ENCODE peak calls at places on chromosomes 1 and 21, in nine cellular contexts. A, N, Y, D, G, P, H, Z and M are unnamed samples.

GRCh38 chr1:10975567-10976326 is 36.7 kb upstream of the TARDBP start:
- DNase-seq in A (no peak), N (no peak), Y (peak), D (peak), G (peak), P (no peak), H (peak), Z (peak), M (peak)

GRCh38 chr1:220800262-220800661 is 13.5 kb downstream of the MTARC1 start:
- DNase-seq in A (no peak), N (no peak), Y (no peak), D (no peak), G (no peak), P (no peak), H (no peak), Z (no peak), M (no peak)

GRCh38 chr1:91744973-91745648 is 140.8 kb downstream of the TGFBR3 start:
- DNase-seq in A (peak), N (no peak), Y (peak), D (no peak), G (no peak), P (peak), H (no peak), Z (no peak), M (peak)

GRCh38 chr1:208850441-208850840 is 606.3 kb upstream of the PLXNA2 start:
- DNase-seq in A (no peak), N (no peak), Y (no peak), D (no peak), G (no peak), P (no peak), H (no peak), Z (no peak), M (no peak)

GRCh38 chr1:98181041-98181764 is 260.4 kb upstream of the DPYD start:
- DNase-seq in A (no peak), N (no peak), Y (no peak), D (no peak), G (no peak), P (no peak), H (no peak), Z (no peak), M (no peak)

GRCh38 chr1:9591669-9592509 is 3.2 kb downstream of the TMEM201 start:
- DNase-seq in A (no peak), N (no peak), Y (no peak), D (no peak), G (no peak), P (peak), H (no peak), Z (no peak), M (no peak)

GRCh38 chr1:28259252-28259934 is at the start of gene SESN2:
- DNase-seq in A (peak), N (peak), Y (peak), D (peak), G (peak), P (peak), H (peak), Z (peak), M (peak)

GRCh38 chr21:41112740-41113692 is 54.9 kb upstream of the BACE2 start:
- DNase-seq in A (no peak), N (no peak), Y (peak), D (no peak), G (no peak), P (no peak), H (peak), Z (peak), M (no peak)

GRCh38 chr1:32111040-32111628 is 3.3 kb downstream of the KPNA6 start:
- DNase-seq in A (no peak), N (no peak), Y (no peak), D (no peak), G (no peak), P (no peak), H (no peak), Z (no peak), M (no peak)

GRCh38 chr1:59220356-59220755 is 76.5 kb upstream of the FGGY start:
- DNase-seq in A (no peak), N (no peak), Y (no peak), D (no peak), G (no peak), P (no peak), H (no peak), Z (no peak), M (no peak)

GRCh38 chr1:26405281-26405915 is 5.2 kb upstream of the LIN28A start:
- DNase-seq in A (no peak), N (no peak), Y (no peak), D (peak), G (no peak), P (no peak), H (no peak), Z (peak), M (no peak)

GRCh38 chr1:15542685-15543588 is 16.3 kb downstream of the DNAJC16 start:
- DNase-seq in A (no peak), N (no peak), Y (no peak), D (no peak), G (no peak), P (no peak), H (no peak), Z (no peak), M (no peak)

GRCh38 chr1:99599678-99600175 is 46.2 kb upstream of the PALMD start:
- DNase-seq in A (peak), N (no peak), Y (peak), D (peak), G (peak), P (peak), H (peak), Z (peak), M (peak)

GRCh38 chr1:150548632-150549495 is at the start of gene ADAMTSL4:
- DNase-seq in A (peak), N (peak), Y (peak), D (peak), G (peak), P (peak), H (no peak), Z (peak), M (peak)

DNA sequence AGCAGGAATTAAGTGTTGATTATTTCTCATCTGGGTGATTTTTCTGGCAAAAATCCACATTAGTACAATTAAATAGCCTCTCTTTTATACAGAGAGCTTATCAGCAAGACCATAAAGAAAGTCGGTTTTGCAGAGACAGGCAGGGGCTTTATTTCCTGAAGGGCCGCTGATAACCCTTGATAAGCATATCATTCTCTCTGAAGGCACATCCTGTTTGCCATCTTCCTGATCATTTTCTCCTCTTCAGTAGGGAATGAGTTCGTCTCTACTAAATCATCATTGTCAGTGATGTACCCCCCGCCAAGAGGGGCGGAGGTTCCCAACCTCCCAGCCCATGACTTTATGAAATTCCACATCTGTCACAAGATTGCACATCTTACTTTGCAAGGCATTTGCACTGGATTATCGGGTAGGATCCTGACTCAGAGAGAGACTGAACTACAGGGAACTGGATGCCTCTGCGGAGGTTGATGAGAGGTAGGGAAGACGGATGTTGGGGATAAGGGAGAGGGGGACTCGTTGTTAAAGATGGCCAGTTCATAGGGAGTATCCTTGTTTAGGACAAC is 115.7 kb downstream of the KCNJ6 start:
- DNase-seq in A (no peak), N (no peak), Y (no peak), D (no peak), G (no peak), P (no peak), H (no peak), Z (no peak), M (no peak)
- H3K4me3 ChIP-seq in A (no peak), N (no peak), Y (no peak), D (no peak), G (no peak), P (no peak), H (no peak), Z (no peak), M (no peak)

DNA sequence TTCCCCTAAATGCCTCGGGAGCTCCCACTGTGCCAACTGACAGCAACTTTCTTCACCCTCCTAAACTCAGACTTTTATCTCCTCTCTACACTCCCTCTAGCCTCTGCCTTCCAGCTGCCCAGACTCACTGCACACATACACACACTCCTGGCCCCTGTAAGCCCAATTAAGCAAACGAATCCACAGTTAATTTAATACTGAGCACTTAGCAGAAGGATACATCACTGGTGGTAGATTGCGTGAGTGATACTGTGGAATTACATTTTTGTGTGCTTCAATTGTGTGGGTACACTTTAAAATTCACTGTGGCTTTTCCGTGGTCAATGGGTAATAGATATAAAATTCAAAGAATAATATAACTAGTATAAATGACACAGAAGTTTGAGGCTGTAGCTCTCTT is 33.6 kb upstream of the GJB5 start:
- DNase-seq in A (no peak), N (no peak), Y (no peak), D (no peak), G (no peak), P (no peak), H (no peak), Z (no peak), M (no peak)
- H3K4me3 ChIP-seq in A (no peak), N (no peak), Y (no peak), D (no peak), G (no peak), P (no peak), H (no peak), Z (no peak), M (no peak)

DNA sequence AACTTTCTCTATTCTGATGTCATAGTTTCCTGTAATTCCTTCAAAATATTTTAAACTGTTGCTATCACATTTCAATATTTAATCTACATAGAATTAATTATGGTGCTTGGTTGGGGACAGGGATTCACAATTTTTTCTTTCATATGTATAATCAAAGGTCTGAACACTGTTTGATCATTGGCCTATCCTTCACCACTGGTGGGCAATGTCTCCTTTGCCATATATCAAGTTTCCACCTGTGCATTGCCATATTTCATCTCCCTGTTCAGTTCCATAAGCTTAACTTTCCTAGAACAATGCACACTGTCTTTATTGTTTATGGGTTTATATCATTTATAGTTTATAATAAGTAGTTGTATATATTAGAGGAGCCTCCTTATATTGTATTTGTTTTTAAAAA is 374.9 kb upstream of the PTBP2 start:
- DNase-seq in A (no peak), N (no peak), Y (no peak), D (peak), G (no peak), P (no peak), H (no peak), Z (no peak), M (no peak)
- H3K4me3 ChIP-seq in A (no peak), N (no peak), Y (no peak), D (no peak), G (no peak), P (no peak), H (no peak), Z (no peak), M (no peak)

GRCh38 chr1:211348547-211348946 is 21.9 kb downstream of the TRAF5 start:
- DNase-seq in A (no peak), N (no peak), Y (no peak), D (no peak), G (no peak), P (no peak), H (no peak), Z (no peak), M (no peak)
- H3K4me3 ChIP-seq in A (no peak), N (no peak), Y (no peak), D (no peak), G (no peak), P (no peak), H (no peak), Z (no peak), M (no peak)

DNA sequence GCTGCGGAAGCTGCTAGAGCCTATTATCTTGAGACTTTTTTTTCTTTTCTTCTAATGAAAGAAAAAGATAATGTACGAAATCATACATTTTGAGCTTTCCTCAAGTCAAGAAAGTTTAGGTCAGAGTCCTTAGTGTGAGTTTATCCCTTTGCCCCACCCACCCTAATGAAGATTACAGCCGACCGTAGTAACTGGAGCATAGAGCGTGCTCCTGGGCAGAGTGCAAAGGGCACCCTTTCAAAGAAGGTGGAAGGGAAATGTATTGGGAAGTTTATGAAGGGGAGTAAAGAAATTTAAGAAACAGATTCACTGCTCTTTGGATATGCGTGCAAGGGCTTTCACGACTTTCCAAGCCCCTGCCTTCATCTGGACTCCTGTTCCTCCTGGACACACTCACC is 17.2 kb downstream of the GNG12 start:
- DNase-seq in A (no peak), N (no peak), Y (no peak), D (no peak), G (no peak), P (no peak), H (no peak), Z (no peak), M (no peak)
- H3K4me3 ChIP-seq in A (no peak), N (no peak), Y (no peak), D (no peak), G (peak), P (no peak), H (no peak), Z (no peak), M (no peak)

GRCh38 chr1:21511579-21512522 is 2.6 kb downstream of the ALPL start:
- DNase-seq in A (peak), N (no peak), Y (peak), D (no peak), G (peak), P (peak), H (peak), Z (peak), M (peak)
- H3K4me3 ChIP-seq in A (no peak), N (no peak), Y (no peak), D (no peak), G (no peak), P (no peak), H (no peak), Z (no peak), M (no peak)

DNA sequence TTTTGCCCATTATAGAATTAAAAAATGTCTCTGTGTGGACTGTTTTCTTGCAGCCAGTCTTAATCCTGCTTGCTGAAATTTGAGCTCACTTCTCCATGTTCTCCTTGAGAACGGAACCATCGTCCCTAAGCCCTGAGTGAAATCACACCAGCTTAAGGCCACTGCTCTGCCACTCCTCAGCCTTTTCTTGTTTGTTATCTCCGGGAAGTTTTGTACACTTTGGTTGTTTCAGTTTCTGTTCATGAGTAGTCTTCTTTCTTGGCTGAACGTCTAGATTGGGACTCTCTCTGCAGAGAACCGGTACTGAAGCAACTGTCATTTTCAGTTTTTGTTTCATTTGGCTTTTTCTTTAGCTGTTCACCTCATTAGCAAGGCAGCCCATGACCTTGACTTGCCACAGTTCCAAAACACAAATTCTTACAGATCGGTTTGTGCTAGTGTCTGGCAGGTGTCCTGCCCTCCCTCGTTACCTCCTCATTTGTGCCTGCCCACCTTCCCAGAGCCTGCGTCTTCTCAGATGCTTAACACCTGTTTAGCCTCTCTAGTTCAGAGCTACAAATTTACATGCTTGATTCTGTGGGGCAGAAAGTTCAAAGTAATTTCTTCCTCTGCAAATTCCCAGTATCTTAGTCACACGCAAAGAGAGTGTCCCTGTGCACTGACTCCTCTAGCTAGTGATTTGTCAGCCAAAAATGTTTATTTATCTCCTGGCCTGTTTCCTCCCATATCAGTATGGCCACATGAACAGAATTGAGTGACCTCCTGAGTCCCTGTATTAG is 12.4 kb downstream of the PSEN2 start:
- DNase-seq in A (no peak), N (no peak), Y (peak), D (peak), G (no peak), P (no peak), H (peak), Z (no peak), M (peak)
- H3K4me3 ChIP-seq in A (peak), N (peak), Y (no peak), D (no peak), G (peak), P (peak), H (peak), Z (no peak), M (peak)